ENCODE peak calls at places on chromosomes 11 and 22, in nine cellular contexts. One of them, this sample, is unnamed.

GRCh38 chr11:1879941-1880720 is 11.6 kb downstream of the PRR33 start:
- DNase-seq in right lobe of liver: peak; percentile 44
- DNase-seq in fibroblast of pulmonary artery: peak; percentile 59
- DNase-seq in esophagus muscularis mucosa: no peak
- DNase-seq in mucosa of descending colon: peak; percentile 49
- DNase-seq in retinal pigment epithelial cell: no peak
- DNase-seq in sigmoid colon: peak; percentile 88
- DNase-seq in upper lobe of right lung: peak; percentile 64
- DNase-seq in dorsolateral prefrontal cortex: peak; percentile 22
- DNase-seq in this sample: no peak

GRCh38 chr22:48743601-48744282 is 1083.9 kb downstream of the BRD1 start:
- DNase-seq in right lobe of liver: peak; percentile 34
- DNase-seq in fibroblast of pulmonary artery: no peak
- DNase-seq in esophagus muscularis mucosa: peak; percentile 85
- DNase-seq in mucosa of descending colon: peak; percentile 14
- DNase-seq in retinal pigment epithelial cell: no peak
- DNase-seq in sigmoid colon: peak; percentile 54
- DNase-seq in upper lobe of right lung: no peak
- DNase-seq in dorsolateral prefrontal cortex: peak; percentile 29
- DNase-seq in this sample: no peak

GRCh38 chr11:121655481-121656332 is 202.9 kb upstream of the SORL1-AS1 start:
- DNase-seq in right lobe of liver: peak; percentile 88
- DNase-seq in fibroblast of pulmonary artery: peak; percentile 98
- DNase-seq in esophagus muscularis mucosa: peak; percentile 96
- DNase-seq in mucosa of descending colon: peak; percentile 89
- DNase-seq in retinal pigment epithelial cell: peak; percentile 79
- DNase-seq in sigmoid colon: peak; percentile 95
- DNase-seq in upper lobe of right lung: peak; percentile 92
- DNase-seq in dorsolateral prefrontal cortex: peak; percentile 91
- DNase-seq in this sample: peak; percentile 78

GRCh38 chr11:89125298-89125697 is 52.4 kb upstream of the TYR start:
- DNase-seq in right lobe of liver: no peak
- DNase-seq in fibroblast of pulmonary artery: no peak
- DNase-seq in esophagus muscularis mucosa: no peak
- DNase-seq in mucosa of descending colon: no peak
- DNase-seq in retinal pigment epithelial cell: no peak
- DNase-seq in sigmoid colon: no peak
- DNase-seq in upper lobe of right lung: no peak
- DNase-seq in dorsolateral prefrontal cortex: no peak
- DNase-seq in this sample: no peak

GRCh38 chr11:80841716-80842115 is 1400.9 kb upstream of the TENM4 start:
- DNase-seq in right lobe of liver: no peak
- DNase-seq in fibroblast of pulmonary artery: peak; percentile 66
- DNase-seq in esophagus muscularis mucosa: no peak
- DNase-seq in mucosa of descending colon: no peak
- DNase-seq in retinal pigment epithelial cell: no peak
- DNase-seq in sigmoid colon: no peak
- DNase-seq in upper lobe of right lung: no peak
- DNase-seq in dorsolateral prefrontal cortex: no peak
- DNase-seq in this sample: peak; percentile 34

GRCh38 chr11:12674936-12675696 is 895 bp downstream of the TEAD1 start:
- DNase-seq in right lobe of liver: peak; percentile 53
- DNase-seq in fibroblast of pulmonary artery: peak; percentile 48
- DNase-seq in esophagus muscularis mucosa: no peak
- DNase-seq in mucosa of descending colon: peak; percentile 60
- DNase-seq in retinal pigment epithelial cell: no peak
- DNase-seq in sigmoid colon: peak; percentile 79
- DNase-seq in upper lobe of right lung: peak; percentile 70
- DNase-seq in dorsolateral prefrontal cortex: no peak
- DNase-seq in this sample: peak; percentile 39

GRCh38 chr22:48182036-48182435 is 1419.6 kb downstream of the TBC1D22A start:
- DNase-seq in right lobe of liver: no peak
- DNase-seq in fibroblast of pulmonary artery: no peak
- DNase-seq in esophagus muscularis mucosa: no peak
- DNase-seq in mucosa of descending colon: no peak
- DNase-seq in retinal pigment epithelial cell: no peak
- DNase-seq in sigmoid colon: no peak
- DNase-seq in upper lobe of right lung: no peak
- DNase-seq in dorsolateral prefrontal cortex: no peak
- DNase-seq in this sample: no peak

GRCh38 chr11:47067401-47067800 is 109.3 kb downstream of the ARFGAP2 start:
- DNase-seq in right lobe of liver: no peak
- DNase-seq in fibroblast of pulmonary artery: no peak
- DNase-seq in esophagus muscularis mucosa: no peak
- DNase-seq in mucosa of descending colon: no peak
- DNase-seq in retinal pigment epithelial cell: no peak
- DNase-seq in sigmoid colon: no peak
- DNase-seq in upper lobe of right lung: no peak
- DNase-seq in dorsolateral prefrontal cortex: no peak
- DNase-seq in this sample: no peak

GRCh38 chr11:26410967-26411366 is 79.0 kb downstream of the ANO3 start:
- DNase-seq in right lobe of liver: no peak
- DNase-seq in fibroblast of pulmonary artery: no peak
- DNase-seq in esophagus muscularis mucosa: no peak
- DNase-seq in mucosa of descending colon: no peak
- DNase-seq in retinal pigment epithelial cell: no peak
- DNase-seq in sigmoid colon: no peak
- DNase-seq in upper lobe of right lung: no peak
- DNase-seq in dorsolateral prefrontal cortex: no peak
- DNase-seq in this sample: no peak

GRCh38 chr11:119300198-119300964 is 16.5 kb downstream of the MCAM start:
- DNase-seq in right lobe of liver: no peak
- DNase-seq in fibroblast of pulmonary artery: no peak
- DNase-seq in esophagus muscularis mucosa: no peak
- DNase-seq in mucosa of descending colon: no peak
- DNase-seq in retinal pigment epithelial cell: no peak
- DNase-seq in sigmoid colon: no peak
- DNase-seq in upper lobe of right lung: no peak
- DNase-seq in dorsolateral prefrontal cortex: no peak
- DNase-seq in this sample: no peak

GRCh38 chr11:35978173-35978572 is 34.3 kb downstream of the LDLRAD3 start:
- DNase-seq in right lobe of liver: no peak
- DNase-seq in fibroblast of pulmonary artery: no peak
- DNase-seq in esophagus muscularis mucosa: no peak
- DNase-seq in mucosa of descending colon: no peak
- DNase-seq in retinal pigment epithelial cell: no peak
- DNase-seq in sigmoid colon: no peak
- DNase-seq in upper lobe of right lung: no peak
- DNase-seq in dorsolateral prefrontal cortex: no peak
- DNase-seq in this sample: no peak

GRCh38 chr22:45777046-45777851 is 105.6 kb downstream of the ATXN10 start:
- DNase-seq in right lobe of liver: no peak
- DNase-seq in fibroblast of pulmonary artery: peak; percentile 18
- DNase-seq in esophagus muscularis mucosa: no peak
- DNase-seq in mucosa of descending colon: no peak
- DNase-seq in retinal pigment epithelial cell: peak; percentile 25
- DNase-seq in sigmoid colon: no peak
- DNase-seq in upper lobe of right lung: no peak
- DNase-seq in dorsolateral prefrontal cortex: no peak
- DNase-seq in this sample: peak; percentile 79

GRCh38 chr11:33801821-33802413 is 27.6 kb upstream of the FBXO3 start:
- DNase-seq in right lobe of liver: no peak
- DNase-seq in fibroblast of pulmonary artery: no peak
- DNase-seq in esophagus muscularis mucosa: no peak
- DNase-seq in mucosa of descending colon: no peak
- DNase-seq in retinal pigment epithelial cell: no peak
- DNase-seq in sigmoid colon: no peak
- DNase-seq in upper lobe of right lung: no peak
- DNase-seq in dorsolateral prefrontal cortex: no peak
- DNase-seq in this sample: no peak

GRCh38 chr11:87819141-87819540 is 356.1 kb downstream of the RAB38 start:
- DNase-seq in right lobe of liver: no peak
- DNase-seq in fibroblast of pulmonary artery: peak; percentile 1
- DNase-seq in esophagus muscularis mucosa: no peak
- DNase-seq in mucosa of descending colon: no peak
- DNase-seq in retinal pigment epithelial cell: no peak
- DNase-seq in sigmoid colon: no peak
- DNase-seq in upper lobe of right lung: no peak
- DNase-seq in dorsolateral prefrontal cortex: no peak
- DNase-seq in this sample: no peak

GRCh38 chr11:14065153-14065552 is 102.6 kb downstream of the SPON1 start:
- DNase-seq in right lobe of liver: no peak
- DNase-seq in fibroblast of pulmonary artery: no peak
- DNase-seq in esophagus muscularis mucosa: no peak
- DNase-seq in mucosa of descending colon: peak; percentile 60
- DNase-seq in retinal pigment epithelial cell: no peak
- DNase-seq in sigmoid colon: no peak
- DNase-seq in upper lobe of right lung: peak; percentile 63
- DNase-seq in dorsolateral prefrontal cortex: peak; percentile 53
- DNase-seq in this sample: no peak

GRCh38 chr11:6271598-6271997 is 12.0 kb downstream of the CCKBR start:
- DNase-seq in right lobe of liver: no peak
- DNase-seq in fibroblast of pulmonary artery: no peak
- DNase-seq in esophagus muscularis mucosa: no peak
- DNase-seq in mucosa of descending colon: no peak
- DNase-seq in retinal pigment epithelial cell: no peak
- DNase-seq in sigmoid colon: no peak
- DNase-seq in upper lobe of right lung: no peak
- DNase-seq in dorsolateral prefrontal cortex: no peak
- DNase-seq in this sample: no peak

GRCh38 chr11:6273188-6273587 is 13.6 kb downstream of the CCKBR start:
- DNase-seq in right lobe of liver: no peak
- DNase-seq in fibroblast of pulmonary artery: no peak
- DNase-seq in esophagus muscularis mucosa: no peak
- DNase-seq in mucosa of descending colon: no peak
- DNase-seq in retinal pigment epithelial cell: no peak
- DNase-seq in sigmoid colon: no peak
- DNase-seq in upper lobe of right lung: no peak
- DNase-seq in dorsolateral prefrontal cortex: peak; percentile 50
- DNase-seq in this sample: no peak

GRCh38 chr11:6270584-6271246 is 11.1 kb downstream of the CCKBR start:
- DNase-seq in right lobe of liver: no peak
- DNase-seq in fibroblast of pulmonary artery: no peak
- DNase-seq in esophagus muscularis mucosa: no peak
- DNase-seq in mucosa of descending colon: no peak
- DNase-seq in retinal pigment epithelial cell: no peak
- DNase-seq in sigmoid colon: peak; percentile 57
- DNase-seq in upper lobe of right lung: no peak
- DNase-seq in dorsolateral prefrontal cortex: no peak
- DNase-seq in this sample: no peak

GRCh38 chr11:6268811-6269210 is 9.2 kb downstream of the CCKBR start:
- DNase-seq in right lobe of liver: no peak
- DNase-seq in fibroblast of pulmonary artery: no peak
- DNase-seq in esophagus muscularis mucosa: no peak
- DNase-seq in mucosa of descending colon: no peak
- DNase-seq in retinal pigment epithelial cell: no peak
- DNase-seq in sigmoid colon: no peak
- DNase-seq in upper lobe of right lung: no peak
- DNase-seq in dorsolateral prefrontal cortex: no peak
- DNase-seq in this sample: peak; percentile 58

GRCh38 chr11:6269994-6270393 is 10.4 kb downstream of the CCKBR start:
- DNase-seq in right lobe of liver: no peak
- DNase-seq in fibroblast of pulmonary artery: no peak
- DNase-seq in esophagus muscularis mucosa: no peak
- DNase-seq in mucosa of descending colon: peak; percentile 23
- DNase-seq in retinal pigment epithelial cell: no peak
- DNase-seq in sigmoid colon: peak; percentile 61
- DNase-seq in upper lobe of right lung: no peak
- DNase-seq in dorsolateral prefrontal cortex: no peak
- DNase-seq in this sample: no peak
- TF ChIP-seq CTCF in right lobe of liver: no peak
- TF ChIP-seq CTCF in fibroblast of pulmonary artery: no peak
- TF ChIP-seq CTCF in esophagus muscularis mucosa: no peak
- TF ChIP-seq CTCF in mucosa of descending colon: no peak
- TF ChIP-seq CTCF in retinal pigment epithelial cell: no peak
- TF ChIP-seq CTCF in sigmoid colon: no peak
- TF ChIP-seq CTCF in upper lobe of right lung: no peak
- TF ChIP-seq CTCF in dorsolateral prefrontal cortex: no peak
- TF ChIP-seq CTCF in this sample: no peak

GRCh38 chr22:22554324-22555284 is 4.5 kb downstream of the PRAME start:
- DNase-seq in right lobe of liver: no peak
- DNase-seq in fibroblast of pulmonary artery: peak; percentile 8
- DNase-seq in esophagus muscularis mucosa: no peak
- DNase-seq in mucosa of descending colon: no peak
- DNase-seq in retinal pigment epithelial cell: no peak
- DNase-seq in sigmoid colon: no peak
- DNase-seq in upper lobe of right lung: no peak
- DNase-seq in dorsolateral prefrontal cortex: no peak
- DNase-seq in this sample: no peak
- H3K4me3 ChIP-seq in right lobe of liver: no peak overlapping the region
- H3K4me3 ChIP-seq in fibroblast of pulmonary artery: no peak overlapping the region
- H3K4me3 ChIP-seq in esophagus muscularis mucosa: no peak overlapping the region
- H3K4me3 ChIP-seq in mucosa of descending colon: no peak overlapping the region
- H3K4me3 ChIP-seq in retinal pigment epithelial cell: no peak overlapping the region
- H3K4me3 ChIP-seq in sigmoid colon: no peak overlapping the region
- H3K4me3 ChIP-seq in upper lobe of right lung: no peak overlapping the region
- H3K4me3 ChIP-seq in dorsolateral prefrontal cortex: no peak overlapping the region
- H3K4me3 ChIP-seq in this sample: no peak overlapping the region

DNA sequence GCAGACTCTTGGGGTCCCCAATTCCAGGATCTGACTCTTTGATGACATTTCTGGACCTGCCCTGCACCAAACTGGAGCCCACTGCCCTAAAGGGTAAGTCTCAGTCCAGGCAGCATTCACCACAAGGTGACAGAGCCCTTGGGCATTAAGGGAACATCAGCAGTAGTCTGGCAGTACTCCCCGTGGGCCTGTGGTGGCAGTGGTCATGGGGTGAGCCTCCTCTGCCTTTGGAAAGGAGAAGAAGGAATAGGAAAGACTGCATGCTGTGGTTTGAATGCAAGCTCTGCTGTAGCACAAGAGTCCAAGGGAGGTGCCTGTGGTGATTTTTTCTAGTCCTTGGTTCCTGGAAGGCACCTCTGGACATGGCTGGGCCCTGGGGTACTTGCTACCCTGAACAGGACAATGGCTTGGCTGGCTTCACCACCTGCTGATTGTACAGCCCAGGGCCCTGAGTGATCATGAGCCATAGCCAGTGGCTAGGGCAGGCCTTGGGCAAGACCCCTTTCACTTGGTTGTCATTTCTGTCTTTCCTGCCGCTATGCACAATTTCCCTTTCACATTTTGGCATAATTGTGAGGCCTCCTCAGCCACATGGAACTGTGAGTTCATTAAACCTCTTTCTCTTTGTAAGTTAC is 160.7 kb upstream of the GRIA4 start:
- DNase-seq in right lobe of liver: no peak
- DNase-seq in fibroblast of pulmonary artery: no peak
- DNase-seq in esophagus muscularis mucosa: no peak
- DNase-seq in mucosa of descending colon: no peak
- DNase-seq in retinal pigment epithelial cell: no peak
- DNase-seq in sigmoid colon: no peak
- DNase-seq in upper lobe of right lung: no peak
- DNase-seq in dorsolateral prefrontal cortex: no peak
- DNase-seq in this sample: no peak
- TF ChIP-seq CTCF in right lobe of liver: no peak
- TF ChIP-seq CTCF in fibroblast of pulmonary artery: no peak
- TF ChIP-seq CTCF in esophagus muscularis mucosa: no peak
- TF ChIP-seq CTCF in mucosa of descending colon: no peak
- TF ChIP-seq CTCF in retinal pigment epithelial cell: no peak
- TF ChIP-seq CTCF in sigmoid colon: no peak
- TF ChIP-seq CTCF in upper lobe of right lung: no peak
- TF ChIP-seq CTCF in dorsolateral prefrontal cortex: no peak
- TF ChIP-seq CTCF in this sample: no peak

DNA sequence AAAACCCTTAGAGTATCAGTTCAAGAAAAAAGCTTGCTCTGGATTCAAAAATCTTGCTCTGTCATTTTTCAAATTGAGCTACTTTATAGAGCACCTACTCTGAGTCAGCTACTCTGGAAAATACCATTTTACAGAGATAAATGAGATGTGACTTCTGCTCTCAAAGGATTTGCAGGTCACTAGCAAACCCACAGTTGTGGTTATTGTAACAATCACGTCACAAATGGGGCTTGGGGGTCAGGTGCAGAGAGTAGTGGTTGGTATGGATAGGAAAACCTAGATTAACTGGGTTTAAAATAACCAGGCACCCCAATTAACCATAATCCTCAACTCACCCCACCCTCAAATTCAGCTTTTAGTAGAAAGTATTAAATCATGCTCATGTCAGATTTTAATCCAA is 52.3 kb downstream of the MSANTD4 start:
- DNase-seq in right lobe of liver: no peak
- DNase-seq in fibroblast of pulmonary artery: no peak
- DNase-seq in esophagus muscularis mucosa: no peak
- DNase-seq in mucosa of descending colon: no peak
- DNase-seq in retinal pigment epithelial cell: peak; percentile 4
- DNase-seq in sigmoid colon: no peak
- DNase-seq in upper lobe of right lung: no peak
- DNase-seq in dorsolateral prefrontal cortex: no peak
- DNase-seq in this sample: no peak
- H3K4me3 ChIP-seq in right lobe of liver: no peak overlapping the region
- H3K4me3 ChIP-seq in fibroblast of pulmonary artery: no peak overlapping the region
- H3K4me3 ChIP-seq in esophagus muscularis mucosa: no peak overlapping the region
- H3K4me3 ChIP-seq in mucosa of descending colon: no peak overlapping the region
- H3K4me3 ChIP-seq in retinal pigment epithelial cell: no peak overlapping the region
- H3K4me3 ChIP-seq in sigmoid colon: no peak overlapping the region
- H3K4me3 ChIP-seq in upper lobe of right lung: no peak overlapping the region
- H3K4me3 ChIP-seq in dorsolateral prefrontal cortex: no peak overlapping the region
- H3K4me3 ChIP-seq in this sample: no peak overlapping the region